ENCODE peak calls at places on chromosomes 2 and 18, in five cellular contexts. A is mammary epithelial cell; Q is GM12865; E is fibroblast of lung; X is CD8-positive, alpha-beta memory T cell. R is an unnamed sample.

GRCh38 chr2:226683196-226683595 is 116.4 kb downstream of the IRS1 start:
- DNase-seq in A (peak; percentile 66), E (peak; percentile 41), Q (no peak), X (no peak), R (peak; percentile 49)

GRCh38 chr2:159146930-159147666 is 139.4 kb downstream of the WDSUB1 start:
- DNase-seq in E (no peak), Q (no peak), A (no peak), X (no peak), R (no peak)

GRCh38 chr2:111636905-111637304 is 247.1 kb downstream of the ANAPC1 start:
- DNase-seq in A (no peak), X (no peak), E (no peak), Q (no peak), R (no peak)

GRCh38 chr2:207995887-207996286 is 29.4 kb downstream of the PLEKHM3 start:
- DNase-seq in E (no peak), A (no peak), X (no peak), Q (no peak), R (no peak)

GRCh38 chr2:233011268-233012190 is 1.5 kb downstream of the NGEF start:
- DNase-seq in E (no peak), Q (no peak), X (no peak), A (no peak), R (no peak)

GRCh38 chr2:79131687-79132086 is 11.4 kb downstream of the REG1A start:
- DNase-seq in X (no peak), A (no peak), Q (no peak), E (no peak), R (no peak)

GRCh38 chr2:242015366-242016065 is 146.0 kb downstream of the RTP5 start:
- DNase-seq in Q (peak; percentile 45), A (no peak), X (no peak), E (no peak), R (no peak)

GRCh38 chr2:239444626-239445625 is 44.1 kb upstream of the HDAC4 start:
- DNase-seq in A (peak; percentile 39), Q (no peak), E (peak; percentile 36), X (no peak), R (peak; percentile 9)

GRCh38 chr2:96267159-96267971 is 1.3 kb downstream of the CIAO1 start:
- DNase-seq in E (peak; percentile 30), A (peak; percentile 43), Q (peak; percentile 69), X (peak; percentile 42), R (peak; percentile 34)

GRCh38 chr2:196277002-196277401 is 105.6 kb upstream of the STK17B start:
- DNase-seq in A (peak; percentile 28), X (peak; percentile 63), E (peak; percentile 71), Q (peak; percentile 60), R (peak; percentile 54)

GRCh38 chr2:105736145-105736544 is 8.6 kb upstream of the NCK2 start:
- DNase-seq in X (no peak), Q (no peak), A (no peak), E (no peak), R (no peak)

GRCh38 chr2:10225291-10226031 is 77.2 kb upstream of the HPCAL1 start:
- DNase-seq in X (no peak), Q (no peak), A (no peak), E (no peak), R (no peak)

GRCh38 chr2:189570565-189570964 is 10.0 kb downstream of the SLC40A1 start:
- DNase-seq in Q (no peak), X (no peak), A (peak; percentile 67), E (peak; percentile 56), R (peak; percentile 83)

GRCh38 chr2:120315367-120316033 is 30.4 kb upstream of the INHBB start:
- DNase-seq in E (no peak), A (no peak), X (no peak), Q (no peak), R (no peak)

GRCh38 chr2:144162652-144163051 is 357.3 kb downstream of the ZEB2 start:
- DNase-seq in Q (peak; percentile 60), E (no peak), X (peak; percentile 31), A (peak; percentile 29), R (no peak)

GRCh38 chr2:70182689-70183088 is 8.1 kb downstream of the C2orf42 start:
- DNase-seq in E (no peak), A (no peak), Q (no peak), X (no peak), R (no peak)

GRCh38 chr18:12291690-12292089 is 16.4 kb upstream of the TUBB6 start:
- DNase-seq in E (no peak), A (no peak), Q (no peak), X (no peak), R (no peak)

GRCh38 chr2:197952540-197953202 is 148.3 kb downstream of the PLCL1 start:
- DNase-seq in E (no peak), Q (peak; percentile 33), A (no peak), X (no peak), R (no peak)

GRCh38 chr18:8416212-8417019 is 192.8 kb upstream of the RAB12 start:
- DNase-seq in A (no peak), X (no peak), Q (no peak), E (no peak), R (no peak)

GRCh38 chr2:50018938-50019337 is 864.6 kb upstream of the FSHR start:
- DNase-seq in Q (no peak), X (no peak), E (no peak), A (peak; percentile 8), R (no peak)

GRCh38 chr18:60259052-60259681 is 113.4 kb downstream of the MC4R start:
- DNase-seq in X (no peak), E (peak; percentile 9), A (peak; percentile 6), Q (no peak), R (peak; percentile 25)

GRCh38 chr2:237467447-237468179 is 19.4 kb upstream of the MLPH start:
- DNase-seq in Q (no peak), A (no peak), X (no peak), E (no peak), R (no peak)

GRCh38 chr2:158761626-158762025 is 33.5 kb upstream of the DAPL1 start:
- DNase-seq in E (peak; percentile 27), Q (no peak), X (no peak), A (peak; percentile 99), R (peak; percentile 59)

GRCh38 chr2:228507870-228508269 is 326.4 kb upstream of the SPHKAP start:
- DNase-seq in Q (no peak), X (no peak), A (no peak), E (peak; percentile 3), R (no peak)

GRCh38 chr2:62207480-62207879 is 11.6 kb downstream of the B3GNT2 start:
- DNase-seq in X (no peak), A (no peak), Q (no peak), E (no peak), R (no peak)

GRCh38 chr2:105796131-105796638 is 51.5 kb downstream of the NCK2 start:
- DNase-seq in E (no peak), A (no peak), Q (peak; percentile 64), X (peak; percentile 61), R (no peak)

GRCh38 chr2:146837857-146838256 is 1007.0 kb upstream of the ACVR2A start:
- DNase-seq in E (no peak), X (no peak), A (peak; percentile 92), Q (no peak), R (no peak)

GRCh38 chr2:234156326-234156725 is 105.8 kb downstream of the SPP2 start:
- DNase-seq in A (no peak), Q (no peak), E (no peak), X (no peak), R (no peak)

GRCh38 chr2:200966770-200967169 is 3.3 kb upstream of the ORC2 start:
- DNase-seq in X (no peak), E (peak; percentile 81), A (peak; percentile 80), Q (peak; percentile 70), R (peak; percentile 77)

GRCh38 chr2:151043484-151043883 is 218.2 kb downstream of the RBM43 start:
- DNase-seq in E (peak; percentile 71), Q (no peak), A (peak; percentile 98), X (no peak), R (peak; percentile 93)

GRCh38 chr18:76405761-76406356 is 89.2 kb downstream of the ZNF516 start:
- DNase-seq in X (peak; percentile 35), E (peak; percentile 54), Q (peak; percentile 66), A (peak; percentile 27), R (peak; percentile 30)

GRCh38 chr2:144510206-144510991 is 9.5 kb downstream of the ZEB2 start:
- DNase-seq in Q (peak; percentile 58), X (no peak), E (peak; percentile 72), A (peak; percentile 38), R (peak; percentile 75)

GRCh38 chr2:231713738-231714638 is 5.7 kb downstream of the PTMA start:
- DNase-seq in X (peak; percentile 89), A (peak; percentile 74), E (peak; percentile 90), Q (peak; percentile 93), R (peak; percentile 78)